ENCODE peak calls at places on chromosomes 2 and 18, in six cellular contexts. One of them, this sample, is unnamed.

GRCh38 chr2:51335072-51336058 is 303.4 kb upstream of the NRXN1 start:
- DNase-seq in GM12878: no peak
- DNase-seq in HepG2: no peak
- DNase-seq in K562: no peak
- DNase-seq in IMR-90: no peak
- DNase-seq in HEK293T: no peak
- DNase-seq in this sample: no peak

GRCh38 chr2:128623776-128624424 is 305.2 kb upstream of the HS6ST1 start:
- DNase-seq in K562: no peak
- DNase-seq in HepG2: no peak
- DNase-seq in HEK293T: no peak
- DNase-seq in IMR-90: peak
- DNase-seq in GM12878: peak
- DNase-seq in this sample: no peak

GRCh38 chr2:199955339-199956061 is at the start of the genes MAIP1 and TYW5:
- DNase-seq in GM12878: peak
- DNase-seq in HepG2: peak
- DNase-seq in K562: peak
- DNase-seq in IMR-90: peak
- DNase-seq in HEK293T: peak
- DNase-seq in this sample: peak

GRCh38 chr2:64659252-64659651 is 5.5 kb upstream of the SERTAD2 start:
- DNase-seq in HEK293T: no peak
- DNase-seq in GM12878: no peak
- DNase-seq in K562: no peak
- DNase-seq in IMR-90: no peak
- DNase-seq in HepG2: no peak
- DNase-seq in this sample: no peak

GRCh38 chr2:166234112-166234846 is 106.5 kb upstream of the SCN1A start:
- DNase-seq in GM12878: no peak
- DNase-seq in HepG2: peak
- DNase-seq in IMR-90: peak
- DNase-seq in HEK293T: no peak
- DNase-seq in K562: no peak
- DNase-seq in this sample: peak

GRCh38 chr2:71299507-71299906 is 32.1 kb upstream of the ZNF638 start:
- DNase-seq in HEK293T: peak
- DNase-seq in GM12878: no peak
- DNase-seq in HepG2: peak
- DNase-seq in K562: peak
- DNase-seq in IMR-90: peak
- DNase-seq in this sample: peak

GRCh38 chr2:42788882-42789281 is 3.5 kb downstream of the HAAO start:
- DNase-seq in HEK293T: no peak
- DNase-seq in K562: no peak
- DNase-seq in GM12878: no peak
- DNase-seq in HepG2: no peak
- DNase-seq in IMR-90: no peak
- DNase-seq in this sample: no peak

GRCh38 chr18:484749-485464 is 15.6 kb downstream of the COLEC12 start:
- DNase-seq in IMR-90: no peak
- DNase-seq in HepG2: no peak
- DNase-seq in GM12878: no peak
- DNase-seq in HEK293T: no peak
- DNase-seq in K562: no peak
- DNase-seq in this sample: no peak

GRCh38 chr2:222242532-222242931 is 56.3 kb downstream of the PAX3 start:
- DNase-seq in GM12878: no peak
- DNase-seq in HEK293T: no peak
- DNase-seq in K562: no peak
- DNase-seq in HepG2: no peak
- DNase-seq in IMR-90: no peak
- DNase-seq in this sample: no peak

GRCh38 chr18:29164993-29165599 is 988.2 kb upstream of the CDH2 start:
- DNase-seq in GM12878: no peak
- DNase-seq in K562: no peak
- DNase-seq in HepG2: peak
- DNase-seq in IMR-90: peak
- DNase-seq in HEK293T: no peak
- DNase-seq in this sample: peak

GRCh38 chr2:20925265-20925889 is 102.5 kb upstream of the LDAH start:
- DNase-seq in HEK293T: no peak
- DNase-seq in HepG2: no peak
- DNase-seq in GM12878: no peak
- DNase-seq in IMR-90: no peak
- DNase-seq in K562: peak
- DNase-seq in this sample: no peak

GRCh38 chr2:45469314-45470099 is 141.6 kb downstream of the SRBD1 start:
- DNase-seq in IMR-90: no peak
- DNase-seq in HEK293T: no peak
- DNase-seq in K562: no peak
- DNase-seq in HepG2: peak
- DNase-seq in GM12878: no peak
- DNase-seq in this sample: no peak

GRCh38 chr2:119702918-119703401 is 24.0 kb downstream of the TMEM177 start:
- DNase-seq in HepG2: peak
- DNase-seq in GM12878: no peak
- DNase-seq in IMR-90: peak
- DNase-seq in HEK293T: peak
- DNase-seq in K562: peak
- DNase-seq in this sample: peak

GRCh38 chr2:189681203-189681602 is 6.7 kb downstream of the ANKAR start:
- DNase-seq in IMR-90: no peak
- DNase-seq in HEK293T: no peak
- DNase-seq in HepG2: no peak
- DNase-seq in K562: no peak
- DNase-seq in GM12878: no peak
- DNase-seq in this sample: no peak

GRCh38 chr18:60322591-60322990 is 50.0 kb downstream of the MC4R start:
- DNase-seq in HEK293T: no peak
- DNase-seq in HepG2: no peak
- DNase-seq in IMR-90: no peak
- DNase-seq in GM12878: no peak
- DNase-seq in K562: no peak
- DNase-seq in this sample: no peak

GRCh38 chr2:117432746-117433145 is 381.7 kb upstream of the DDX18 start:
- DNase-seq in HepG2: no peak
- DNase-seq in K562: no peak
- DNase-seq in IMR-90: no peak
- DNase-seq in HEK293T: no peak
- DNase-seq in GM12878: no peak
- DNase-seq in this sample: no peak

GRCh38 chr2:60958361-60958760 is 59.2 kb upstream of the PEX13 start:
- DNase-seq in K562: no peak
- DNase-seq in IMR-90: peak
- DNase-seq in HEK293T: no peak
- DNase-seq in GM12878: no peak
- DNase-seq in HepG2: no peak
- DNase-seq in this sample: no peak

GRCh38 chr2:191811807-191812602 is 34.9 kb downstream of the CAVIN2 start:
- DNase-seq in HEK293T: peak
- DNase-seq in GM12878: no peak
- DNase-seq in HepG2: peak
- DNase-seq in K562: peak
- DNase-seq in IMR-90: peak
- DNase-seq in this sample: peak

GRCh38 chr2:72893594-72894319 is 6.5 kb downstream of the SPR start:
- DNase-seq in K562: peak
- DNase-seq in GM12878: peak
- DNase-seq in HepG2: peak
- DNase-seq in HEK293T: peak
- DNase-seq in IMR-90: peak
- DNase-seq in this sample: peak

GRCh38 chr18:42274488-42275137 is 319.6 kb downstream of the PIK3C3 start:
- DNase-seq in K562: no peak
- DNase-seq in GM12878: no peak
- DNase-seq in HepG2: peak
- DNase-seq in HEK293T: no peak
- DNase-seq in IMR-90: peak
- DNase-seq in this sample: peak

GRCh38 chr2:72921866-72922265 is 4.5 kb downstream of the EMX1 start:
- DNase-seq in HEK293T: no peak
- DNase-seq in K562: no peak
- DNase-seq in IMR-90: no peak
- DNase-seq in GM12878: no peak
- DNase-seq in HepG2: no peak
- DNase-seq in this sample: no peak

GRCh38 chr2:78718031-78718430 is 307.5 kb upstream of the REG3G start:
- DNase-seq in HEK293T: no peak
- DNase-seq in HepG2: no peak
- DNase-seq in K562: no peak
- DNase-seq in IMR-90: no peak
- DNase-seq in GM12878: no peak
- DNase-seq in this sample: no peak
- TF ChIP-seq BHLHE40 in HEK293T: no peak
- TF ChIP-seq BHLHE40 in HepG2: no peak
- TF ChIP-seq BHLHE40 in K562: no peak
- TF ChIP-seq BHLHE40 in IMR-90: no peak
- TF ChIP-seq BHLHE40 in GM12878: no peak
- TF ChIP-seq BHLHE40 in this sample: no peak

GRCh38 chr18:75507636-75508035 is 80.1 kb upstream of the SMIM21 start:
- DNase-seq in K562: no peak
- DNase-seq in HEK293T: no peak
- DNase-seq in HepG2: no peak
- DNase-seq in IMR-90: peak
- DNase-seq in GM12878: no peak
- DNase-seq in this sample: no peak
- TF ChIP-seq BHLHE40 in K562: no peak
- TF ChIP-seq BHLHE40 in HEK293T: no peak
- TF ChIP-seq BHLHE40 in HepG2: no peak
- TF ChIP-seq BHLHE40 in IMR-90: no peak
- TF ChIP-seq BHLHE40 in GM12878: no peak
- TF ChIP-seq BHLHE40 in this sample: no peak

GRCh38 chr2:9558948-9559381 is 3.3 kb upstream of the ADAM17 start:
- DNase-seq in K562: no peak
- DNase-seq in GM12878: no peak
- DNase-seq in IMR-90: peak
- DNase-seq in HEK293T: no peak
- DNase-seq in HepG2: no peak
- DNase-seq in this sample: peak

GRCh38 chr2:9555338-9556120 is at the start of gene ADAM17:
- DNase-seq in HepG2: peak
- DNase-seq in IMR-90: peak
- DNase-seq in HEK293T: peak
- DNase-seq in GM12878: peak
- DNase-seq in K562: peak
- DNase-seq in this sample: peak

GRCh38 chr2:9554841-9555337 is 741 bp downstream of the ADAM17 start:
- DNase-seq in HepG2: peak
- DNase-seq in HEK293T: peak
- DNase-seq in K562: no peak
- DNase-seq in IMR-90: peak
- DNase-seq in GM12878: no peak
- DNase-seq in this sample: no peak

GRCh38 chr2:9552491-9553178 is 3.0 kb downstream of the ADAM17 start:
- DNase-seq in HepG2: no peak
- DNase-seq in HEK293T: no peak
- DNase-seq in K562: peak
- DNase-seq in IMR-90: peak
- DNase-seq in GM12878: no peak
- DNase-seq in this sample: peak

DNA sequence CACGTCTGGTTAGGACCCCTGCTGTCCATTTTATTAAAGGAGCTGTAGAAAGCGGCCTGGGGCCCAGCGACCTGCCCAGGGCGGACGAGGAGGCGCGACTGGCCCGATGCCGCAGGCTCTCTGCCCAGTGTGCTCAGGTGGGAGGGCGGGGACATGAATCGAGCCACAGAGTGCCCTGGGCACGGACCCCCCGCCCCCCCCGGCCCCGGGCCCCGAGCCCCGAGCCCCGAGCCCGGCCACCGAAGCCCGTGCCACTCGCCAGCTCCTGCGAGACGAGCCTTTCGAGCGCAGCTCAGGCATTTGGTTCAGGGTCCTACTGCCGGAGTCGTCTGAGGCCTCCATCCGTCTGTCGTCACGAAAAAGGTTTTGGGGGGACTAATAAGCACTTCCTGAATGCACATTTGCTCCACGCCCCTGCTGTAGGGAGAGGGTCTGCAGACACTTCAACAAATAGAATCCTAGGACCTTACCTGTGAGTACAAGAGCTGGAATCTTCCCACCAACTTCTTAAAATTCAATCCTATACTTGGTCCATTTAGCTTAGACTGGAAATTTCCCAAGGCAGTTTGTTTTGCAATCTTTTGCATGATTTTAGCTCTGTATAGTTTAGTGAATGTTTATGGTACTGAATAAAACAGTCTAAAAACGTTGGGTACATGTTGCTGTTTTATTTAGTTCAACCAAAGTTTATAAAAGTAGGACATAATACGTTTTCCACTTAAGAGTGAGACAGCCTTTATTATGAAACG is 665 bp upstream of the ADAM17 start:
- DNase-seq in K562: no peak
- DNase-seq in HepG2: no peak
- DNase-seq in IMR-90: peak
- DNase-seq in GM12878: no peak
- DNase-seq in HEK293T: peak
- DNase-seq in this sample: peak
- TF ChIP-seq BHLHE40 in K562: no peak
- TF ChIP-seq BHLHE40 in HepG2: no peak
- TF ChIP-seq BHLHE40 in IMR-90: no peak
- TF ChIP-seq BHLHE40 in GM12878: no peak
- TF ChIP-seq BHLHE40 in HEK293T: no peak
- TF ChIP-seq BHLHE40 in this sample: no peak

GRCh38 chr2:187169864-187170263 is 278.2 kb downstream of the CALCRL start:
- DNase-seq in K562: no peak
- DNase-seq in IMR-90: no peak
- DNase-seq in GM12878: no peak
- DNase-seq in HepG2: no peak
- DNase-seq in HEK293T: no peak
- DNase-seq in this sample: no peak

GRCh38 chr2:187169108-187169713 is 278.8 kb downstream of the CALCRL start:
- DNase-seq in HEK293T: no peak
- DNase-seq in K562: no peak
- DNase-seq in GM12878: peak
- DNase-seq in IMR-90: no peak
- DNase-seq in HepG2: no peak
- DNase-seq in this sample: no peak

GRCh38 chr2:187177253-187177652 is 270.8 kb downstream of the CALCRL start:
- DNase-seq in HEK293T: no peak
- DNase-seq in K562: no peak
- DNase-seq in HepG2: no peak
- DNase-seq in IMR-90: no peak
- DNase-seq in GM12878: no peak
- DNase-seq in this sample: no peak

GRCh38 chr2:187171318-187171717 is 276.7 kb downstream of the CALCRL start:
- DNase-seq in IMR-90: no peak
- DNase-seq in HepG2: no peak
- DNase-seq in HEK293T: no peak
- DNase-seq in K562: no peak
- DNase-seq in GM12878: no peak
- DNase-seq in this sample: no peak

DNA sequence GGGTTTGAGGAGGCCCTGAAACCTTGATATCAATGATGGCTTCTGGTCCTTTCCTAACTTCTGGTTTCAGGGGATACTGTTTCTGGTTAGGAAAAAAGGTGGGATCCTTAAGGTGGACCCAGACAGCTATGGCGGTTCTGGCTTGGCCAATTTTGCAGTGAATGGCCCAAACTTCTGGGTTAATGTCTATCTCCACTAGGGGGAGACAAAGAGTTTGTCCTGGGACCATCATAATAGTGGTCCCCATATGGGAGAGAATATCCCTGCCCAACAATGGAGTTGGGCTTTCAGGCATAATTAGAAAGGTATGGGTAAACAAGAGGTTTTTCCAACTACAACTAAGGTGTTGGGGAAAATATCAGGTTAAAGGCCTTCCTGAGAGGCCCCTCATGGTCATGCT is 273.5 kb downstream of the CALCRL start:
- DNase-seq in HEK293T: peak
- DNase-seq in K562: peak
- DNase-seq in GM12878: no peak
- DNase-seq in IMR-90: no peak
- DNase-seq in HepG2: peak
- DNase-seq in this sample: peak
- TF ChIP-seq BHLHE40 in HEK293T: no peak
- TF ChIP-seq BHLHE40 in K562: no peak
- TF ChIP-seq BHLHE40 in GM12878: no peak
- TF ChIP-seq BHLHE40 in IMR-90: no peak
- TF ChIP-seq BHLHE40 in HepG2: no peak
- TF ChIP-seq BHLHE40 in this sample: no peak